ENCODE peak calls at places on chromosome 4, in ten cellular contexts. Y, B, E, V, F, N, Z, D, T and H are unnamed samples.

GRCh38 chr4:176845636-176846035 is 52.9 kb upstream of the VEGFC start:
- DNase-seq in D (no peak), B (no peak), E (no peak), Y (no peak), N (no peak), T (no peak), V (no peak), F (no peak), Z (peak), H (no peak)

GRCh38 chr4:99087887-99088484 is 602 bp downstream of the ADH5 start:
- DNase-seq in V (peak), Y (peak), F (no peak), D (no peak), E (peak), B (no peak), T (peak), Z (peak), N (peak), H (peak)

GRCh38 chr4:137647375-137647774 is 115.1 kb upstream of the PCDH18 start:
- DNase-seq in T (no peak), B (no peak), V (no peak), Z (no peak), N (no peak), D (no peak), E (no peak), F (no peak), Y (no peak), H (no peak)

GRCh38 chr4:182206916-182207315 is 36.3 kb upstream of the TENM3 start:
- DNase-seq in E (no peak), D (no peak), V (no peak), T (no peak), N (no peak), Z (peak), F (no peak), Y (no peak), B (no peak), H (no peak)

GRCh38 chr4:108144451-108144850 is 24.3 kb downstream of the LEF1 start:
- DNase-seq in D (no peak), Y (no peak), T (no peak), B (no peak), N (no peak), V (no peak), E (no peak), Z (no peak), F (no peak), H (no peak)

GRCh38 chr4:73668806-73669205 is 48.6 kb upstream of the RASSF6 start:
- DNase-seq in N (no peak), E (no peak), Y (no peak), V (no peak), T (no peak), D (no peak), F (no peak), Z (peak), B (no peak), H (no peak)

GRCh38 chr4:75820197-75820596 is 82.1 kb downstream of the PPEF2 start:
- DNase-seq in T (no peak), N (no peak), V (no peak), F (no peak), Y (no peak), D (no peak), Z (no peak), E (no peak), B (no peak), H (no peak)

GRCh38 chr4:154399259-154399974 is 92.2 kb downstream of the DCHS2 start:
- DNase-seq in Z (peak), F (no peak), E (peak), N (no peak), T (no peak), V (no peak), B (no peak), D (no peak), Y (no peak), H (no peak)

GRCh38 chr4:83389037-83389755 is 54.5 kb upstream of the HPSE start:
- DNase-seq in F (no peak), Y (no peak), E (no peak), Z (no peak), T (no peak), B (no peak), N (no peak), D (no peak), V (no peak), H (no peak)

GRCh38 chr4:71553605-71554004 is 214.8 kb downstream of the SLC4A4 start:
- DNase-seq in E (peak), D (no peak), T (no peak), V (peak), N (peak), Z (peak), F (no peak), B (no peak), Y (no peak), H (peak)

GRCh38 chr4:59122626-59123025 is 2012.4 kb upstream of the IGFBP7 start:
- DNase-seq in F (no peak), Y (no peak), N (no peak), D (no peak), B (no peak), Z (no peak), E (no peak), T (no peak), V (no peak), H (no peak)

GRCh38 chr4:107691378-107691777 is 28.7 kb downstream of the PAPSS1 start:
- DNase-seq in V (no peak), Y (no peak), F (no peak), N (no peak), D (no peak), E (no peak), Z (no peak), T (no peak), B (no peak), H (no peak)

GRCh38 chr4:5378002-5378401 is 326.7 kb downstream of the STK32B start:
- DNase-seq in V (no peak), E (peak), N (no peak), Z (peak), F (no peak), Y (no peak), B (no peak), D (no peak), T (no peak), H (no peak)

GRCh38 chr4:138555107-138555506 is 313.0 kb upstream of the SLC7A11 start:
- DNase-seq in N (no peak), B (no peak), Y (no peak), D (no peak), F (no peak), V (no peak), T (no peak), Z (no peak), E (no peak), H (no peak)

GRCh38 chr4:141768954-141769353 is 132.6 kb downstream of the IL15 start:
- DNase-seq in T (no peak), V (peak), Y (no peak), D (no peak), N (no peak), B (no peak), E (peak), F (no peak), Z (peak), H (no peak)